ENCODE peak calls at places on chromosome 4, in four cellular contexts. One of them, this sample, is unnamed.

GRCh38 chr4:120824905-120825304 is 97.6 kb downstream of the PRDM5 start:
- DNase-seq in upper lobe of right lung: no peak
- DNase-seq in IMR-90: no peak
- DNase-seq in AG04449: no peak
- DNase-seq in this sample: no peak

GRCh38 chr4:78214078-78214477 is 157.0 kb downstream of the FRAS1 start:
- DNase-seq in upper lobe of right lung: no peak
- DNase-seq in IMR-90: no peak
- DNase-seq in AG04449: no peak
- DNase-seq in this sample: no peak

GRCh38 chr4:8652181-8653078 is 59.9 kb downstream of the CPZ start:
- DNase-seq in upper lobe of right lung: peak; percentile 57
- DNase-seq in AG04449: no peak
- DNase-seq in IMR-90: no peak
- DNase-seq in this sample: peak; percentile 55

GRCh38 chr4:39521253-39521908 is 5.9 kb downstream of the UGDH start:
- DNase-seq in AG04449: no peak
- DNase-seq in upper lobe of right lung: no peak
- DNase-seq in IMR-90: peak; percentile 82
- DNase-seq in this sample: no peak

GRCh38 chr4:136036744-136037143 is 1495.5 kb downstream of the PCDH18 start:
- DNase-seq in upper lobe of right lung: no peak
- DNase-seq in IMR-90: peak; percentile 63
- DNase-seq in AG04449: no peak
- DNase-seq in this sample: no peak

GRCh38 chr4:169823685-169824084 is 65.9 kb upstream of the HPF1 start:
- DNase-seq in IMR-90: peak; percentile 60
- DNase-seq in upper lobe of right lung: no peak
- DNase-seq in AG04449: no peak
- DNase-seq in this sample: no peak

GRCh38 chr4:149997881-149998421 is 80.3 kb upstream of the DCLK2 start:
- DNase-seq in upper lobe of right lung: no peak
- DNase-seq in AG04449: no peak
- DNase-seq in IMR-90: peak; percentile 60
- DNase-seq in this sample: no peak

GRCh38 chr4:3384771-3385701 is 56.7 kb upstream of the HGFAC start:
- DNase-seq in AG04449: no peak
- DNase-seq in IMR-90: no peak
- DNase-seq in upper lobe of right lung: peak; percentile 87
- DNase-seq in this sample: peak; percentile 76

GRCh38 chr4:5338511-5338910 is 287.2 kb downstream of the STK32B start:
- DNase-seq in IMR-90: no peak
- DNase-seq in upper lobe of right lung: no peak
- DNase-seq in AG04449: no peak
- DNase-seq in this sample: no peak

GRCh38 chr4:49032440-49033161 is 46.5 kb downstream of the CWH43 start:
- DNase-seq in IMR-90: peak; percentile 6
- DNase-seq in AG04449: no peak
- DNase-seq in upper lobe of right lung: no peak
- DNase-seq in this sample: no peak

GRCh38 chr4:152949930-152950329 is 13.8 kb downstream of the FHDC1 start:
- DNase-seq in upper lobe of right lung: no peak
- DNase-seq in AG04449: no peak
- DNase-seq in IMR-90: no peak
- DNase-seq in this sample: no peak

GRCh38 chr4:18020671-18021469 is 685 bp downstream of the LCORL start:
- DNase-seq in AG04449: no peak
- DNase-seq in IMR-90: peak; percentile 83
- DNase-seq in upper lobe of right lung: peak; percentile 80
- DNase-seq in this sample: peak; percentile 72

GRCh38 chr4:129532573-129532972 is 436.6 kb downstream of the C4orf33 start:
- DNase-seq in upper lobe of right lung: no peak
- DNase-seq in IMR-90: no peak
- DNase-seq in AG04449: no peak
- DNase-seq in this sample: no peak

GRCh38 chr4:98794565-98795205 is 134.2 kb downstream of the EIF4E start:
- DNase-seq in upper lobe of right lung: no peak
- DNase-seq in AG04449: peak; percentile 23
- DNase-seq in IMR-90: peak; percentile 73
- DNase-seq in this sample: no peak

GRCh38 chr4:81470456-81471327 is 1.0 kb downstream of the RASGEF1B start:
- DNase-seq in IMR-90: no peak
- DNase-seq in upper lobe of right lung: peak; percentile 75
- DNase-seq in AG04449: no peak
- DNase-seq in this sample: no peak

GRCh38 chr4:162510115-162510514 is 346.3 kb upstream of the FSTL5 start:
- DNase-seq in upper lobe of right lung: no peak
- DNase-seq in AG04449: no peak
- DNase-seq in IMR-90: no peak
- DNase-seq in this sample: no peak

GRCh38 chr4:8694651-8695151 is 102.1 kb downstream of the CPZ start:
- DNase-seq in IMR-90: no peak
- DNase-seq in upper lobe of right lung: peak; percentile 64
- DNase-seq in AG04449: no peak
- DNase-seq in this sample: no peak

GRCh38 chr4:167000141-167000852 is 234.0 kb downstream of the SPOCK3 start:
- DNase-seq in AG04449: no peak
- DNase-seq in upper lobe of right lung: no peak
- DNase-seq in IMR-90: no peak
- DNase-seq in this sample: no peak

GRCh38 chr4:48841045-48841827 is 10.3 kb downstream of the OCIAD1 start:
- DNase-seq in AG04449: no peak
- DNase-seq in upper lobe of right lung: no peak
- DNase-seq in IMR-90: no peak
- DNase-seq in this sample: no peak

GRCh38 chr4:162061214-162061613 is 102.6 kb downstream of the FSTL5 start:
- DNase-seq in AG04449: no peak
- DNase-seq in IMR-90: no peak
- DNase-seq in upper lobe of right lung: no peak
- DNase-seq in this sample: no peak

GRCh38 chr4:83851261-83852084 is 315.6 kb downstream of the GPAT3 start:
- DNase-seq in AG04449: no peak
- DNase-seq in upper lobe of right lung: no peak
- DNase-seq in IMR-90: peak; percentile 37
- DNase-seq in this sample: no peak

GRCh38 chr4:143375326-143376073 is 38.8 kb downstream of the GAB1 start:
- DNase-seq in IMR-90: no peak
- DNase-seq in upper lobe of right lung: no peak
- DNase-seq in AG04449: no peak
- DNase-seq in this sample: no peak

GRCh38 chr4:185773419-185773818 is 38.6 kb downstream of the SORBS2 start:
- DNase-seq in IMR-90: no peak
- DNase-seq in AG04449: no peak
- DNase-seq in upper lobe of right lung: peak; percentile 71
- DNase-seq in this sample: no peak

GRCh38 chr4:86498560-86499166 is 95.5 kb upstream of the PTPN13 start:
- DNase-seq in IMR-90: peak; percentile 68
- DNase-seq in AG04449: no peak
- DNase-seq in upper lobe of right lung: no peak
- DNase-seq in this sample: no peak

GRCh38 chr4:25283948-25284347 is 28.6 kb upstream of the ZCCHC4 start:
- DNase-seq in IMR-90: no peak
- DNase-seq in upper lobe of right lung: no peak
- DNase-seq in AG04449: no peak
- DNase-seq in this sample: no peak

GRCh38 chr4:127881565-127881869 is 824 bp downstream of the PLK4 start:
- DNase-seq in IMR-90: no peak
- DNase-seq in AG04449: no peak
- DNase-seq in upper lobe of right lung: no peak
- DNase-seq in this sample: no peak
- TF ChIP-seq CTCF in IMR-90: peak; percentile 11
- TF ChIP-seq CTCF in AG04449: no peak
- TF ChIP-seq CTCF in upper lobe of right lung: no peak
- TF ChIP-seq CTCF in this sample: peak; percentile 18

GRCh38 chr4:71382125-71382524 is 43.3 kb downstream of the SLC4A4 start:
- DNase-seq in IMR-90: no peak
- DNase-seq in AG04449: no peak
- DNase-seq in upper lobe of right lung: no peak
- DNase-seq in this sample: no peak
- TF ChIP-seq CTCF in IMR-90: no peak
- TF ChIP-seq CTCF in AG04449: no peak
- TF ChIP-seq CTCF in upper lobe of right lung: no peak
- TF ChIP-seq CTCF in this sample: no peak

GRCh38 chr4:108157655-108158054 is 11.1 kb downstream of the LEF1 start:
- DNase-seq in AG04449: no peak
- DNase-seq in upper lobe of right lung: no peak
- DNase-seq in IMR-90: no peak
- DNase-seq in this sample: no peak

GRCh38 chr4:108159845-108160244 is 8.9 kb downstream of the LEF1 start:
- DNase-seq in AG04449: no peak
- DNase-seq in upper lobe of right lung: no peak
- DNase-seq in IMR-90: no peak
- DNase-seq in this sample: no peak

GRCh38 chr4:108152980-108153379 is 15.8 kb downstream of the LEF1 start:
- DNase-seq in upper lobe of right lung: no peak
- DNase-seq in AG04449: no peak
- DNase-seq in IMR-90: no peak
- DNase-seq in this sample: no peak

GRCh38 chr4:108156391-108156790 is 12.3 kb downstream of the LEF1 start:
- DNase-seq in IMR-90: no peak
- DNase-seq in AG04449: no peak
- DNase-seq in upper lobe of right lung: no peak
- DNase-seq in this sample: no peak

GRCh38 chr4:108155373-108155772 is 13.4 kb downstream of the LEF1 start:
- DNase-seq in upper lobe of right lung: no peak
- DNase-seq in AG04449: no peak
- DNase-seq in IMR-90: peak; percentile 8
- DNase-seq in this sample: no peak
- TF ChIP-seq CTCF in upper lobe of right lung: no peak
- TF ChIP-seq CTCF in AG04449: no peak
- TF ChIP-seq CTCF in IMR-90: no peak
- TF ChIP-seq CTCF in this sample: peak; percentile 9

DNA sequence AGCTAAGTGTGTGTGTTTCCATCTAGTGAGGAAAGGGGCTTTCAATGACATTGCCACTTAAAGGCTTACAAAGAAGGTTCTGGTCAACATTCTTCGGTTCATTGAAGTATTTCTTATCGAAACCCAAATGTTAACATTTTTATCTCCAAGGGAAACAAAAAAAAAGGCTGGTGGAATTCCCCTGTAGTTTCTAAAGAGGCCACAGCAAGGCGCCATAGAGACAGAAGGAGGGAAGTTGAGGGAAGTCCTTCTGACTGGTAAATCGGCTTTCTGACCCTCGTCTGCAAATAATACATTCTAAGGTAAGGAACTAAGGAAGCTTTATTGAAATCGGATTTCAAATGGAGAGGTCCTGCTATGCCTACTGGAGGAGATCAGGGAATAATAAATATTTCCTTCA is 1.7 kb upstream of the ZFP42 start:
- DNase-seq in AG04449: no peak
- DNase-seq in upper lobe of right lung: no peak
- DNase-seq in IMR-90: peak; percentile 16
- DNase-seq in this sample: no peak
- TF ChIP-seq CTCF in AG04449: no peak
- TF ChIP-seq CTCF in upper lobe of right lung: peak; percentile 24
- TF ChIP-seq CTCF in IMR-90: peak; percentile 33
- TF ChIP-seq CTCF in this sample: peak; percentile 36

DNA sequence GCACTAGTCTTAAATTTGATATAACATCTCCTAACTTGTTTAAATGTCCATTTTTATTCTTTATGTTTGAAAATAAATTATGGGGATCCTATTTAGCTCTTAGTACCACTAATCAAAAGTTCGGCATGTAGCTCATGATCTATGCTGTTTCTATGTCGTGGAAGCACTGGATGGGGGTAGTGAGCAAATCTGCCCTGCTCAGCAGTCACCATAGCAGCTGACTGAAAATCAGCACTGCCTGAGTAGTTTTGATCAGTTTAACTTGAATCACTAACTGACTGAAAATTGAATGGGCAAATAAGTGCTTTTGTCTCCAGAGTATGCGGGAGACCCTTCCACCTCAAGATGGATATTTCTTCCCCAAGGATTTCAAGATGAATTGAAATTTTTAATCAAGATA is 27.6 kb downstream of the NUDT6 start:
- DNase-seq in IMR-90: no peak
- DNase-seq in AG04449: no peak
- DNase-seq in upper lobe of right lung: no peak
- DNase-seq in this sample: no peak
- TF ChIP-seq CTCF in IMR-90: no peak
- TF ChIP-seq CTCF in AG04449: no peak
- TF ChIP-seq CTCF in upper lobe of right lung: no peak
- TF ChIP-seq CTCF in this sample: no peak

GRCh38 chr4:100907465-100908454 is 389.9 kb upstream of the EMCN start:
- DNase-seq in upper lobe of right lung: no peak
- DNase-seq in AG04449: no peak
- DNase-seq in IMR-90: peak; percentile 5
- DNase-seq in this sample: no peak
- TF ChIP-seq CTCF in upper lobe of right lung: peak; percentile 40
- TF ChIP-seq CTCF in AG04449: no peak
- TF ChIP-seq CTCF in IMR-90: peak; percentile 21
- TF ChIP-seq CTCF in this sample: peak; percentile 75

DNA sequence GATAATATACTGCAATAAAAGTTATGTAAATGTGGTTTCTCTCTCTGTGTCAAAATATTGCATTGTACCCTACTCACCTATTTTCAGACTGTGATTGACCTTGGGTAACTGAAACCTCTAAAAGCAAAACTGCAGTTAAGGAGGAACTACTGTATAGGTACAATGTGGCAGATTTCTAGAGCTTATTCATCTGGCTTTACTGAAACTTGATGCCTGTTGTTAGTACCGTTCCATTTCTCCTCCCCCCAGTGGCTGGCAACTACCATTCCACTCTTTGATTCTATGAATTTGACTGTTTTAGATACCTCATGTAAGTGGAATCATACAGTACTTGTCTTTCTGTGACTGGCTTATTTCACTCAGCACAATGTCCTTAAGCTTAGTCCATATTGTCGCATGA is 61.9 kb downstream of the HOPX start:
- DNase-seq in upper lobe of right lung: no peak
- DNase-seq in AG04449: no peak
- DNase-seq in IMR-90: peak; percentile 58
- DNase-seq in this sample: no peak
- TF ChIP-seq CTCF in upper lobe of right lung: no peak
- TF ChIP-seq CTCF in AG04449: no peak
- TF ChIP-seq CTCF in IMR-90: peak; percentile 18
- TF ChIP-seq CTCF in this sample: no peak

This sample was measured in RWPE2.